ENCODE peak calls at places on chromosome 20, in four cellular contexts. One of them, this sample, is unnamed.

GRCh38 chr20:376750-377149 is 3.8 kb upstream of the TRIB3 start:
- DNase-seq in fibroblast of lung: no peak
- DNase-seq in aorta: no peak
- DNase-seq in prostate gland: no peak
- DNase-seq in this sample: no peak

GRCh38 chr20:38843346-38843745 is 37.8 kb downstream of the PPP1R16B start:
- DNase-seq in aorta: no peak
- DNase-seq in prostate gland: no peak
- DNase-seq in fibroblast of lung: no peak
- DNase-seq in this sample: no peak

GRCh38 chr20:3875378-3875974 is 13.7 kb upstream of the PANK2 start:
- DNase-seq in fibroblast of lung: no peak
- DNase-seq in prostate gland: no peak
- DNase-seq in aorta: no peak
- DNase-seq in this sample: no peak

GRCh38 chr20:16187956-16188616 is 385.2 kb downstream of the KIF16B start:
- DNase-seq in aorta: no peak
- DNase-seq in prostate gland: no peak
- DNase-seq in fibroblast of lung: no peak
- DNase-seq in this sample: no peak

GRCh38 chr20:44601801-44602204 is 19.4 kb downstream of the PKIG start:
- DNase-seq in prostate gland: peak; percentile 23
- DNase-seq in aorta: peak; percentile 88
- DNase-seq in fibroblast of lung: peak; percentile 88
- DNase-seq in this sample: peak; percentile 86

GRCh38 chr20:62172666-62173065 is 10.2 kb upstream of the MTG2 start:
- DNase-seq in aorta: no peak
- DNase-seq in prostate gland: no peak
- DNase-seq in fibroblast of lung: no peak
- DNase-seq in this sample: no peak

GRCh38 chr20:25987073-25987927 is 290.6 kb upstream of the ZNF337 start:
- DNase-seq in fibroblast of lung: peak; percentile 11
- DNase-seq in prostate gland: no peak
- DNase-seq in aorta: peak; percentile 87
- DNase-seq in this sample: no peak

GRCh38 chr20:44033344-44033743 is 118.7 kb downstream of the TOX2 start:
- DNase-seq in fibroblast of lung: peak; percentile 23
- DNase-seq in prostate gland: no peak
- DNase-seq in aorta: no peak
- DNase-seq in this sample: no peak

GRCh38 chr20:38833857-38834164 is 28.3 kb downstream of the PPP1R16B start:
- DNase-seq in fibroblast of lung: no peak
- DNase-seq in prostate gland: no peak
- DNase-seq in aorta: no peak
- DNase-seq in this sample: no peak

GRCh38 chr20:32582659-32583580 is 2.2 kb downstream of the NOL4L start:
- DNase-seq in fibroblast of lung: peak; percentile 27
- DNase-seq in prostate gland: no peak
- DNase-seq in aorta: no peak
- DNase-seq in this sample: peak; percentile 23

GRCh38 chr20:53899351-53900167 is 170.8 kb downstream of the BCAS1 start:
- DNase-seq in fibroblast of lung: peak; percentile 93
- DNase-seq in prostate gland: peak; percentile 43
- DNase-seq in aorta: no peak
- DNase-seq in this sample: peak; percentile 80

GRCh38 chr20:61649105-61649878 is 397.2 kb downstream of the CDH4 start:
- DNase-seq in aorta: no peak
- DNase-seq in prostate gland: no peak
- DNase-seq in fibroblast of lung: no peak
- DNase-seq in this sample: no peak

GRCh38 chr20:10177326-10177725 is 41.3 kb upstream of the SNAP25 start:
- DNase-seq in fibroblast of lung: peak; percentile 84
- DNase-seq in aorta: no peak
- DNase-seq in prostate gland: no peak
- DNase-seq in this sample: no peak

GRCh38 chr20:10178727-10179313 is 39.8 kb upstream of the SNAP25 start:
- DNase-seq in prostate gland: no peak
- DNase-seq in fibroblast of lung: peak; percentile 50
- DNase-seq in aorta: no peak
- DNase-seq in this sample: no peak

GRCh38 chr20:10178091-10178490 is 40.5 kb upstream of the SNAP25 start:
- DNase-seq in fibroblast of lung: no peak
- DNase-seq in aorta: no peak
- DNase-seq in prostate gland: no peak
- DNase-seq in this sample: no peak

DNA sequence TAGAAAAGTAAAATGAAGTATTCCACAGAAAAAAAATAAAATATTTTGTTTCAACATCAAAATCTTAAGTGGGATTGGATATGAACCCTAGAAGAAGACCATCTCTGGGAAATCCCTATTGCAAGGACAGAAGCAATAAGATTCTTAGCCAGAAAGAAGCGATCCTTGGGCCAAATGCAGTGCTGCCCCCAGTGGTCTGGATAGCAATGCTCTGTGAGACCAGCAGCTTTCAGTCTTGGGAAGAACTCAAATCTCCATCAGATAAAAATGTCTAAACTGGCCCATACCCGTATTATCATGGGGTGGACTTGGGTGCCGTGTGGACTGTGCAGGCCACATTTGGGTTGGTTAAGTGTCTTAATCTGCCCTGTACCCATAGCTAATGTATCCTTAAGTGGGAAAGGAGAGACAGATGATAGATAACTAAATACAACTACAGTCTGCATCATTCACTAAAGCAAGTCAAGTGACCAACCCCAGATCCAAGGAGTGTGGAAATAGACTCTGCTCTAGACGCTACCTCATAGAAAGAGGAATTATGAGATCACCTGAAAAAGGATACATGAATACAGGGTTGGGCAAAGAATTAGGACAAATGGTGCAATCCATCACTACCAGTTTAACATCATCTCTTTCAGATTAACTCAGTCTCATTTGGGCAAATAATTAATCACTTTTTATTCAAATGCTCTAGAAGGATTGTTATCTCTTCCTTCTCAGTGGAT is 38.9 kb upstream of the SNAP25 start:
- DNase-seq in aorta: no peak
- DNase-seq in fibroblast of lung: no peak
- DNase-seq in prostate gland: no peak
- DNase-seq in this sample: peak; percentile 14
- H3K4me3 ChIP-seq in aorta: no peak overlapping the region
- H3K4me3 ChIP-seq in fibroblast of lung: no peak overlapping the region
- H3K4me3 ChIP-seq in prostate gland: no peak overlapping the region
- H3K4me3 ChIP-seq in this sample: no peak overlapping the region

DNA sequence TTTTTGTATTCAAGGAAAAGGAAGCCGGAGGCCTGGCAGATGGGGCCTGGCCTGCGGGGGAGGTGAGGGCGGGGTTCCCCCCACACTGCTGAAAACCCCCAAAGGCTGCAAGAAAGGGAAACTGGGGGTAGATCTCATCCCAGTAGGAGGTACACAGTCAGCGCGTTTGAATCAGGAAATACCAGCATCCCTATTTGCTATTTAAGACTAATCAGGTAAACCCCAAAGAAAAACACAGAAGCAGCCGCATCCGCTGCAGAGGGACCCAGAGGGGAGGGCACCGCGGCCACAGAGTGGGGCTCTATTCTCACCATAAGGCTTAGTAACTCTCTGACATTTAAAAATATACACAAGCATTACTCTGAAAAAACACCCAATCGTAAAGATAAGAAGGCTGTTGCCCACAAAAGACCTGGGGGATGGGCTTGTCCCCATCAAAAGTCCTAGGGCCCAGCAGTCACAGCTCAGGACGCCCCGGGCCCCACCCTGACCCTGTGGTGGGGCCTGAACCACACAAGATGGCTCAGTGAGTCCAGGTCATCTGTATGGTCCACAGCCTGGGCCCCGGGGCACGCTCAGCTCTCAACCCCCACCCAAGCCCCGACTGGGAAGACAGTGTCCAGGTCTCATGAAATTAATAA is 31.2 kb downstream of the KCNQ2 start:
- DNase-seq in prostate gland: no peak
- DNase-seq in fibroblast of lung: no peak
- DNase-seq in aorta: no peak
- DNase-seq in this sample: no peak
- H3K4me3 ChIP-seq in prostate gland: no peak overlapping the region
- H3K4me3 ChIP-seq in fibroblast of lung: no peak overlapping the region
- H3K4me3 ChIP-seq in aorta: no peak overlapping the region
- H3K4me3 ChIP-seq in this sample: no peak overlapping the region

GRCh38 chr20:63963348-63963741 is 6.4 kb downstream of the ZNF512B start:
- DNase-seq in prostate gland: no peak
- DNase-seq in fibroblast of lung: no peak
- DNase-seq in aorta: no peak
- DNase-seq in this sample: no peak
- H3K4me3 ChIP-seq in prostate gland: no peak overlapping the region
- H3K4me3 ChIP-seq in fibroblast of lung: no peak overlapping the region
- H3K4me3 ChIP-seq in aorta: no peak overlapping the region
- H3K4me3 ChIP-seq in this sample: no peak overlapping the region

DNA sequence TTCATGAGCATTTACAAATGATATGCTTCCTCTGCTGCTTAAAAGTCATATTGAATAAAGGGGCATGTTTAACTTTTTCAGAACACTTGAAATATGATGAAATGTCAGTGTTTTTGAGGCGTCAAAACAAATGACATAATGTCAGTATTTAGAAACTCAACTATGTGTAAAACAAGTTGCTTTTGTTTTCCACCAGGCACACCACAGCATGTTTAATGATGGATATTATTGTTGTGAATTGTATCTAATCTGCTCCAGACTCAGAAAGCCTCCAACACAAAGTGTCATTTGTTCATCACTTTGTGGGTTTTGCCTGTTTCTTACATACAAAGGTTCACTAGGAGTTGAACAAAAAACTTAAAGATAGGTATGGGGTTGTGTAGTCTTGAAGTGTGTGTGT is 776.0 kb upstream of the FLRT3 start:
- DNase-seq in prostate gland: no peak
- DNase-seq in fibroblast of lung: no peak
- DNase-seq in aorta: no peak
- DNase-seq in this sample: no peak
- H3K4me3 ChIP-seq in prostate gland: no peak overlapping the region
- H3K4me3 ChIP-seq in fibroblast of lung: no peak overlapping the region
- H3K4me3 ChIP-seq in aorta: no peak overlapping the region
- H3K4me3 ChIP-seq in this sample: no peak overlapping the region

GRCh38 chr20:41454250-41454649 is 87.6 kb upstream of the EMILIN3 start:
- DNase-seq in aorta: no peak
- DNase-seq in prostate gland: no peak
- DNase-seq in fibroblast of lung: no peak
- DNase-seq in this sample: no peak

GRCh38 chr20:41453006-41453950 is 86.7 kb upstream of the EMILIN3 start:
- DNase-seq in fibroblast of lung: no peak
- DNase-seq in aorta: no peak
- DNase-seq in prostate gland: no peak
- DNase-seq in this sample: no peak

GRCh38 chr20:41452226-41452625 is 85.6 kb upstream of the EMILIN3 start:
- DNase-seq in prostate gland: no peak
- DNase-seq in fibroblast of lung: no peak
- DNase-seq in aorta: no peak
- DNase-seq in this sample: peak; percentile 16

GRCh38 chr20:41457173-41457857 is 90.7 kb upstream of the EMILIN3 start:
- DNase-seq in aorta: no peak
- DNase-seq in fibroblast of lung: no peak
- DNase-seq in prostate gland: no peak
- DNase-seq in this sample: no peak

DNA sequence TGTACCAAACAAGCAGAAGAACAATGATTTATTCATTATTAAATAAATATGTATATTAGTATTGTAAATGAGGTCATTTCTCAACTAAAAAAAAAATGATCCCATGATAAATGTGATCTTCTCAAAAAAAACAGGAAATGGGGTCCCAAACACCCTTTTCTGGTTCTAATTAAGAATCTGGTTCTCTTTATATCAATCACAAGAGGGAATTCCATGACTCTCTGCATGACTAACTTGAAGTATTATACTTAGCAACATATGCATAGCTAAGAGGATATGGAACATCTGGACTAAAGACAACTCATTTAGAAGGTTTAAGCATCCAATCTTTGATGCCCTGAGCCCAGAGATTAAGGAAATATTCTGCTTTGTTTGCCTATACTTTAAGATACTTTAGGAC is 89.7 kb upstream of the EMILIN3 start:
- DNase-seq in aorta: no peak
- DNase-seq in fibroblast of lung: peak; percentile 14
- DNase-seq in prostate gland: no peak
- DNase-seq in this sample: no peak
- H3K4me3 ChIP-seq in aorta: no peak overlapping the region
- H3K4me3 ChIP-seq in fibroblast of lung: no peak overlapping the region
- H3K4me3 ChIP-seq in prostate gland: no peak overlapping the region
- H3K4me3 ChIP-seq in this sample: no peak overlapping the region

GRCh38 chr20:6008254-6008653 is 45.6 kb downstream of the LRRN4 start:
- DNase-seq in prostate gland: peak; percentile 58
- DNase-seq in aorta: no peak
- DNase-seq in fibroblast of lung: peak; percentile 90
- DNase-seq in this sample: peak; percentile 66
- H3K4me3 ChIP-seq in prostate gland: peak overlapping the region; percentile 88
- H3K4me3 ChIP-seq in aorta: peak overlapping the region; percentile 98
- H3K4me3 ChIP-seq in fibroblast of lung: peak overlapping the region; percentile 56
- H3K4me3 ChIP-seq in this sample: no peak overlapping the region

GRCh38 chr20:10170261-10170660 is 48.4 kb upstream of the SNAP25 start:
- DNase-seq in prostate gland: no peak
- DNase-seq in fibroblast of lung: no peak
- DNase-seq in aorta: no peak
- DNase-seq in this sample: no peak

GRCh38 chr20:10169752-10170151 is 48.9 kb upstream of the SNAP25 start:
- DNase-seq in aorta: no peak
- DNase-seq in fibroblast of lung: no peak
- DNase-seq in prostate gland: no peak
- DNase-seq in this sample: no peak

GRCh38 chr20:10167594-10167993 is 51.0 kb upstream of the SNAP25 start:
- DNase-seq in aorta: no peak
- DNase-seq in prostate gland: no peak
- DNase-seq in fibroblast of lung: no peak
- DNase-seq in this sample: no peak

GRCh38 chr20:10172998-10173655 is 45.5 kb upstream of the SNAP25 start:
- DNase-seq in aorta: no peak
- DNase-seq in fibroblast of lung: no peak
- DNase-seq in prostate gland: no peak
- DNase-seq in this sample: no peak

DNA sequence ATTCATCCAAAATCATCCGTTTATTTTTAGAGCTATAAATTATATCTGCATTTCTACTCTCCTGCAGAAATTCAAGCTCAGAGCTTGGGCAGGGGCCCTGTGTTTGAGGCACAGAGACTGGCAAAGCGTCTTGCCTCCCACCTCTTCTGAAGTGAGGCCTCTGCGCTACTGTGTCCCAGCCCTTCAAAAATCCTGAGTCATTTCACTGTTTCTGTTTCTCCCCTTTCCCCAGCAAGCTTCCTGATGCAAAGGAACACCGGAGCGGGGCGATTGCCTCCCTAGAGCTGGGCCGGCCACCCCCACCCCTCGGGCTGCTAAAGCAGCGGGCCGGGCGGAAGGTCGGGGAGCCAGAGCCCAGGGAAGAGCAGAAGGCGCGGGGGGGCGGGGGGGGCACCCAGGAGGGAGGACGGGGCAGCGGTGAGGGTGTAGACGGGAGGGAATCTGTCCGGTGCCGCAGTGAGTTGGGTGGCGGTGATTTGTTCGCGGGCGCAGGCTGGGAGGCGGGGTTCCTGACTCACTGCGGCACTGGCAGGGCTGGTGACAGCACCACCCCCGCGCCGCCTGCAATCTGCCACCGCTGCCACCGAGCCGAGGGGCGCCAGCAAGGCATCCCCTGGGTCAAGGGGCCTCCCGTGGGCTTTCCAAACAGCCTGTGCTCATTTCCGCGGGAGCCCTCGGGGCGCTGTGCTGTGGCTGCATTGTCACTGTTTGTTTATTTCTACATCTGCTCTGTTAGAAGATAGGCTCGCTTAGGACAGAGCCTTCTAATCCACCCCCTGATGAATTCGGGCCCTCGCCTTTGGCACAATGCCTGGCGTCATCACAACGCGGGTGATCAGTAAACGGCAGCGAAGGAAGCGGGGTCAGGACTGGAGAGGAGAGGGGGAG is 46.5 kb upstream of the SNAP25 start:
- DNase-seq in aorta: peak; percentile 87
- DNase-seq in fibroblast of lung: peak; percentile 64
- DNase-seq in prostate gland: peak; percentile 38
- DNase-seq in this sample: peak; percentile 50
- H3K4me3 ChIP-seq in aorta: peak overlapping the region; percentile 57
- H3K4me3 ChIP-seq in fibroblast of lung: peak overlapping the region; percentile 30
- H3K4me3 ChIP-seq in prostate gland: peak overlapping the region; percentile 41
- H3K4me3 ChIP-seq in this sample: peak overlapping the region; percentile 29

This sample was measured in MG63.